ENCODE peak calls at places on chromosome 18, in five cellular contexts. U is HFFc6, F is upper lobe of right lung, N is fibroblast of villous mesenchyme, W is GM13977. J is an unnamed sample.

GRCh38 chr18:37544713-37545112 is 20.9 kb downstream of the CELF4 start:
- DNase-seq in U (no peak), N (no peak), W (no peak), F (no peak), J (no peak)

GRCh38 chr18:25345432-25345831 is 6.5 kb downstream of the ZNF521 start:
- DNase-seq in N (no peak), W (no peak), U (peak), F (no peak), J (no peak)

GRCh38 chr18:78726326-78727056 is 253.1 kb upstream of the SALL3 start:
- DNase-seq in W (no peak), F (peak), U (no peak), N (no peak), J (no peak)

GRCh38 chr18:21740724-21741510 is at the start of gene MIB1:
- DNase-seq in N (no peak), W (peak), U (no peak), F (no peak), J (peak)

GRCh38 chr18:23722646-23723045 is 33.4 kb downstream of the LAMA3 start:
- DNase-seq in U (no peak), N (peak), F (no peak), W (no peak), J (no peak)

GRCh38 chr18:70046796-70047195 is 99.1 kb upstream of the CD226 start:
- DNase-seq in W (no peak), N (no peak), U (no peak), F (no peak), J (no peak)

GRCh38 chr18:9731380-9731779 is 23.3 kb downstream of the RAB31 start:
- DNase-seq in U (peak), F (no peak), W (no peak), N (no peak), J (no peak)

GRCh38 chr18:29418136-29418535 is 1241.2 kb upstream of the CDH2 start:
- DNase-seq in U (peak), F (no peak), N (peak), W (no peak), J (no peak)

GRCh38 chr18:9506046-9506792 is 30.9 kb downstream of the RALBP1 start:
- DNase-seq in W (no peak), N (no peak), F (no peak), U (no peak), J (no peak)

GRCh38 chr18:26549103-26549485 is 741 bp upstream of the KCTD1 start:
- DNase-seq in F (peak), W (peak), N (peak), U (peak), J (no peak)

GRCh38 chr18:50878345-50879301 is at the start of gene ME2:
- DNase-seq in U (peak), F (peak), W (peak), N (peak), J (peak)

DNA sequence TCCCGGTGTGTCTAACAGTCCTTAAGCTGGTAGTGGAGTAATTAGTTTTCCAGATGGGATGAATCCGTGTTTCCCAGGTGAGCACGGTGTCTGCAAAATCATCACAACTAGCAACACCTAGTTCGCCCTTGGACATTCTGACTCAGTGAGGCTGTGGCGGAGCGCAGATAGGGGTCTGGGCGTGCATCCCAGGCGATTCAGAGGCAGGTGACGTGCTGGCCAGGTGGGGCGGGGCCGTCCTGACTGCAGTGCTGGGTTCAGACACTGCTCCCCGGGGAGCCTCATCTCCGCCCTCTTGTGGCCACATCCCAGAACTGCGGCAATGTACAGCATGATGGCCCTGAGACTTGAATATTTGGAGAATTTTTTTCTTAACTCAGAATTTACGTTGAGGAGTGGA is 149.4 kb downstream of the MBP start:
- DNase-seq in U (peak), N (peak), W (peak), F (peak), J (peak)
- TF ChIP-seq CTCF in U (peak), N (peak), W (peak), F (peak), J (peak)

DNA sequence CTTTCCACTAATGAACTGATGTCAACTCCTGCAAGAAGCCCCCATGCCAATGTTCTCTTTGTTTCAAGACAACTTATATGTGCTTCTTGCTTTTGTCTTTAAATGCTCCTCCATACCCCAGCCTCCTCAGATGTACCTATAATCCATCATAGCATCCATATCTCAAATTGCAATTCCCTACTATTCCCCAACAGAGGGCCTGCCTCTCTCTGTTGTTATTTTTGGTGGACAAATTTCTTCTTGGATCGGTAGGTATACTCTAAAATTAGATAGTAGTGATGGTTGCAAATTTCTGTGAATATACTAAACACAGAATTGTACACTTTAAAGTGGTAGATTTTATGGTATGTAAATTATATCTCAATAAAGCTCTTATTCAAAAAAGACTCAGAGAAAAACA is 820.1 kb downstream of the METTL4 start:
- DNase-seq in W (no peak), F (no peak), U (no peak), N (no peak), J (no peak)
- TF ChIP-seq CTCF in W (no peak), F (no peak), U (no peak), N (no peak), J (no peak)

GRCh38 chr18:44824884-44825283 is 144.2 kb downstream of the SETBP1 start:
- DNase-seq in U (no peak), F (no peak), W (no peak), N (no peak), J (no peak)
- TF ChIP-seq CTCF in U (no peak), F (no peak), W (no peak), N (no peak), J (no peak)

GRCh38 chr18:2471523-2471922 is 99.8 kb downstream of the METTL4 start:
- DNase-seq in N (no peak), U (no peak), W (no peak), F (no peak), J (no peak)
- TF ChIP-seq CTCF in N (peak), U (peak), W (peak), F (no peak), J (no peak)

GRCh38 chr18:34444622-34445021 is 219.9 kb upstream of the NOL4 start:
- DNase-seq in W (no peak), F (no peak), N (no peak), U (no peak), J (no peak)
- TF ChIP-seq CTCF in W (no peak), F (no peak), N (no peak), U (no peak), J (no peak)

DNA sequence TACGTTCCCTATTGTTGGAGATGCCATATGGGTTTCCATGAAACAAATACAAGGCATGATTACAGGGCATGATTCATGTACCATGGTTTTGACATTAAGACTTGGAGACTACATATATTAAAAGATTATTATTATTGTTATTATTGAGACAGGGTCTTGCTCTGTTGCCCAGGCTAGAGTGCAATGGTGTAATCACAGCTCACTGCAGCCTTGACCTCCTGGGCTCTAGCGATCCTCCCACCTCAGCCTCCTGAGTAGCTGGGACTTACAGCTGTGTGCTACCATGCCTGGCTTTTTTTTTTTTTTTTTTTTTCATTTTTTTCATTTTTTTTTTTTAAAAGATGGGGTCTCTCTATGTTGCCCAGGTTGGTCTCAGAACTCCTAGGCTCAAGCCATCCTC is 69.1 kb downstream of the MYOM1 start:
- DNase-seq in F (no peak), N (no peak), W (no peak), U (no peak), J (no peak)
- TF ChIP-seq CTCF in F (no peak), N (no peak), W (no peak), U (no peak), J (no peak)

DNA sequence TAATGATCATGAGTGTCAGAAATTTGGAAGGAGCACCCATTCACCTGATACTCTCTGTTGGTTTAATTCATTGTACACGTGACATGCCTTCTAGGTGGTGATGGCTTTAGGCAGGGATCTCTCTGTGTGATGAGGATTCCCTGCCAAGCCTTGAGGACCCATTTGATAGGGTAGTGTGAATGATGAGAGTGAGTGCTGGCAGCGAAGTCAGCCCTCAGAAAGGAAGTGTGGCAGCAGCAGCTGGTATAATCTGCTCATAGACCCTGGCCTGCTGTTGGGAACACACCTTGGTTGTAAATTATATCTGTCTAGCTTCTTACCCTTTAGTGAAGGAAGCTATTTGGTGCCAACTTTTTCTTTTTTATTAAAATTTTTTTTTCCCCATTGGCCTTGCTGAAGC is 164.5 kb downstream of the HAUS1 start:
- DNase-seq in F (no peak), N (no peak), U (no peak), W (no peak), J (no peak)
- TF ChIP-seq CTCF in F (no peak), N (no peak), U (no peak), W (no peak), J (no peak)

GRCh38 chr18:12906119-12906518 is 22.1 kb upstream of the PTPN2 start:
- DNase-seq in U (no peak), W (no peak), N (no peak), F (no peak), J (no peak)

GRCh38 chr18:12904012-12904516 is 20.0 kb upstream of the PTPN2 start:
- DNase-seq in W (no peak), N (peak), F (no peak), U (peak), J (no peak)

GRCh38 chr18:12908706-12909105 is 24.7 kb upstream of the PTPN2 start:
- DNase-seq in N (peak), U (no peak), F (no peak), W (no peak), J (no peak)

GRCh38 chr18:12907258-12907925 is 23.4 kb upstream of the PTPN2 start:
- DNase-seq in N (peak), U (peak), W (no peak), F (no peak), J (no peak)

DNA sequence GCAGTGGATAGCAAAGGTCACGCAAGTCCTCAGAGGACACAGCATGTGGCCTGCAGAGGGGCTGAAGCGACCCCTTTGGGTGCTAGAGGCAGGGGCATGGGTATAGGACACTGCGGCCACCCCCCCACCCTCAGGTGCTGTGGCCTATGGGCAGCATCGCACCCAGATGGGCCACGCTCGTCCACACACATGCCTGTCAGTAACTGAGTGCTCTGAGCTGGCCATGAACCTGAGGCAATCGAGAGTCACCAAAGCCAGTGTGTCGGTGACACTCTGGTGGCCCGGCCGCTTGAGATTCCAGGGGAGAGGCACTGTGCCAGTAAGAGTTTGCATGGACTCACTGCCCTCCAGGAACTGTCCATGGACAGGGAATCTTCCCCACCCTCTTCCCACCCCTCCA is 22.7 kb upstream of the PTPN2 start:
- DNase-seq in W (no peak), F (no peak), U (no peak), N (no peak), J (no peak)
- TF ChIP-seq CTCF in W (no peak), F (no peak), U (no peak), N (no peak), J (no peak)

GRCh38 chr18:57437433-57437781 is 2.2 kb downstream of the ONECUT2 start:
- DNase-seq in W (peak), F (no peak), U (no peak), N (no peak), J (no peak)

GRCh38 chr18:57438669-57439616 is 3.8 kb downstream of the ONECUT2 start:
- DNase-seq in W (peak), N (no peak), F (no peak), U (no peak), J (no peak)

GRCh38 chr18:57439617-57439975 is 4.4 kb downstream of the ONECUT2 start:
- DNase-seq in N (no peak), W (peak), F (no peak), U (no peak), J (no peak)

GRCh38 chr18:57436965-57437333 is 1.8 kb downstream of the ONECUT2 start:
- DNase-seq in W (no peak), F (no peak), N (no peak), U (no peak), J (no peak)

DNA sequence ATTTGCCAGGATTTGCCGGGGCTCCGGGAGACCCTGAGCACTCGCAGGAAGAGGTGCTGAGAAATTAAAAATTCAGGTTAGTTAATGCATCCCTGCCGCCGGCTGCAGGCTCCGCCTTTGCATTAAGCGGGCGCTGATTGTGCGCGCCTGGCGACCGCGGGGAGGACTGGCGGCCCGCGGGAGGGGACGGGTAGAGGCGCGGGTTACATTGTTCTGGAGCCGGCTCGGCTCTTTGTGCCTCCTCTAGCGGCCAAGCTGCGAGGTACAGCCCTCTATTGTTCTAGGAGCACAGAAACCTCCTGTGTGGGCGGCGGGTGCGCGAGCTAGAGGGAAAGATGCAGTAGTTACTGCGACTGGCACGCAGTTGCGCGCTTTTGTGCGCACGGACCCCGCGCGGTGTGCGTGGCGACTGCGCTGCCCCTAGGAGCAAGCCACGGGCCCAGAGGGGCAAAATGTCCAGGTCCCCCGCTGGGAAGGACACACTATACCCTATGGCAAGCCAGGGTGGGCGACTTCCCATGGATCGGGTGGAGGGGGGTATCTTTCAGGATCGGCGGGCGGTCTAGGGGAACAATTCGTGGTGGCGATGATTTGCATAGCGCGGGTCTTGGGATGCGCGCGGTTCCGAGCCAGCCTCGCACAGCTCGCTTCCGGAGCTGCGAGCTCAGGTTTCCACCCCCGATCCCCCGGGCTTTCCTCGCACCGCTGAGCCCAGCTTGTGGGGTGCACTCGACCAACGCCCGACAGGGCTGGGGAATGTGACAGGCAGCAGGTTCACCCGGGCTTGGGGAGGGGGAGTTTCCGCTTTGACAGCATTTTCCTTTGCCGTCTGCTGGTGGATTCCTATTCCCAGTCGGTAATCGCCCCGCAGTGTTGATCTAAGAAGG is 2.9 kb downstream of the ONECUT2 start:
- DNase-seq in F (no peak), W (peak), N (no peak), U (peak), J (peak)
- TF ChIP-seq CTCF in F (peak), W (peak), N (peak), U (peak), J (peak)

GRCh38 chr18:80044072-80044471 is 9.8 kb downstream of the RBFA start:
- DNase-seq in N (no peak), U (no peak), F (no peak), W (no peak), J (no peak)
- TF ChIP-seq CTCF in N (no peak), U (no peak), F (no peak), W (no peak), J (no peak)